ENCODE peak calls at places on chromosomes 1 and 21, in six cellular contexts. One of them, this sample, is unnamed.

GRCh38 chr1:228149341-228150020 is at the start of gene GJC2:
- DNase-seq in astrocyte of the cerebellum: no peak
- DNase-seq in cardiac fibroblast: peak; percentile 26
- DNase-seq in BE2C: peak; percentile 61
- DNase-seq in left lung: peak; percentile 65
- DNase-seq in CD8-positive, alpha-beta T cell: no peak
- DNase-seq in this sample: no peak

GRCh38 chr1:1046243-1046642 is 26.3 kb downstream of the AGRN start:
- DNase-seq in astrocyte of the cerebellum: no peak
- DNase-seq in cardiac fibroblast: no peak
- DNase-seq in BE2C: no peak
- DNase-seq in left lung: no peak
- DNase-seq in CD8-positive, alpha-beta T cell: no peak
- DNase-seq in this sample: no peak

GRCh38 chr1:216690593-216690992 is 32.6 kb downstream of the ESRRG start:
- DNase-seq in astrocyte of the cerebellum: no peak
- DNase-seq in cardiac fibroblast: no peak
- DNase-seq in BE2C: no peak
- DNase-seq in left lung: no peak
- DNase-seq in CD8-positive, alpha-beta T cell: no peak
- DNase-seq in this sample: no peak

GRCh38 chr1:246428542-246429308 is 78.4 kb downstream of the SMYD3 start:
- DNase-seq in astrocyte of the cerebellum: peak; percentile 78
- DNase-seq in cardiac fibroblast: peak; percentile 90
- DNase-seq in BE2C: no peak
- DNase-seq in left lung: no peak
- DNase-seq in CD8-positive, alpha-beta T cell: no peak
- DNase-seq in this sample: no peak

GRCh38 chr21:45499970-45500575 is 42.2 kb downstream of the SLC19A1 start:
- DNase-seq in astrocyte of the cerebellum: no peak
- DNase-seq in cardiac fibroblast: no peak
- DNase-seq in BE2C: no peak
- DNase-seq in left lung: peak; percentile 46
- DNase-seq in CD8-positive, alpha-beta T cell: no peak
- DNase-seq in this sample: no peak

GRCh38 chr1:174769961-174770549 is 229.7 kb upstream of the CACYBP start:
- DNase-seq in astrocyte of the cerebellum: peak; percentile 51
- DNase-seq in cardiac fibroblast: peak; percentile 76
- DNase-seq in BE2C: peak; percentile 23
- DNase-seq in left lung: no peak
- DNase-seq in CD8-positive, alpha-beta T cell: no peak
- DNase-seq in this sample: peak; percentile 21

GRCh38 chr1:221435510-221435909 is 306.4 kb downstream of the DUSP10 start:
- DNase-seq in astrocyte of the cerebellum: no peak
- DNase-seq in cardiac fibroblast: peak; percentile 81
- DNase-seq in BE2C: no peak
- DNase-seq in left lung: no peak
- DNase-seq in CD8-positive, alpha-beta T cell: no peak
- DNase-seq in this sample: no peak

GRCh38 chr1:2412773-2413494 is 570 bp upstream of the PEX10 start:
- DNase-seq in astrocyte of the cerebellum: no peak
- DNase-seq in cardiac fibroblast: no peak
- DNase-seq in BE2C: no peak
- DNase-seq in left lung: no peak
- DNase-seq in CD8-positive, alpha-beta T cell: no peak
- DNase-seq in this sample: no peak

GRCh38 chr21:45362077-45362747 is 42.8 kb upstream of the COL18A1 start:
- DNase-seq in astrocyte of the cerebellum: no peak
- DNase-seq in cardiac fibroblast: no peak
- DNase-seq in BE2C: no peak
- DNase-seq in left lung: peak; percentile 51
- DNase-seq in CD8-positive, alpha-beta T cell: no peak
- DNase-seq in this sample: no peak

GRCh38 chr1:211183924-211184323 is 50.0 kb upstream of the KCNH1 start:
- DNase-seq in astrocyte of the cerebellum: no peak
- DNase-seq in cardiac fibroblast: peak; percentile 6
- DNase-seq in BE2C: no peak
- DNase-seq in left lung: no peak
- DNase-seq in CD8-positive, alpha-beta T cell: no peak
- DNase-seq in this sample: peak; percentile 26

GRCh38 chr21:44399955-44400790 is 46.8 kb downstream of the TRPM2 start:
- DNase-seq in astrocyte of the cerebellum: no peak
- DNase-seq in cardiac fibroblast: no peak
- DNase-seq in BE2C: no peak
- DNase-seq in left lung: peak; percentile 52
- DNase-seq in CD8-positive, alpha-beta T cell: no peak
- DNase-seq in this sample: no peak

GRCh38 chr21:10616535-10616934 is 95.2 kb downstream of the TPTE start:
- DNase-seq in astrocyte of the cerebellum: no peak
- DNase-seq in cardiac fibroblast: no peak
- DNase-seq in BE2C: no peak
- DNase-seq in left lung: peak; percentile 80
- DNase-seq in CD8-positive, alpha-beta T cell: no peak
- DNase-seq in this sample: no peak

GRCh38 chr1:160058087-160058486 is 11.9 kb downstream of the KCNJ10 start:
- DNase-seq in astrocyte of the cerebellum: no peak
- DNase-seq in cardiac fibroblast: peak; percentile 15
- DNase-seq in BE2C: no peak
- DNase-seq in left lung: no peak
- DNase-seq in CD8-positive, alpha-beta T cell: no peak
- DNase-seq in this sample: no peak

GRCh38 chr1:63450416-63450815 is 72.6 kb downstream of the ITGB3BP start:
- DNase-seq in astrocyte of the cerebellum: no peak
- DNase-seq in cardiac fibroblast: no peak
- DNase-seq in BE2C: no peak
- DNase-seq in left lung: no peak
- DNase-seq in CD8-positive, alpha-beta T cell: no peak
- DNase-seq in this sample: no peak

GRCh38 chr1:86616871-86617270 is 70.0 kb downstream of the CLCA4 start:
- DNase-seq in astrocyte of the cerebellum: no peak
- DNase-seq in cardiac fibroblast: no peak
- DNase-seq in BE2C: no peak
- DNase-seq in left lung: no peak
- DNase-seq in CD8-positive, alpha-beta T cell: no peak
- DNase-seq in this sample: no peak

GRCh38 chr1:19325958-19326747 is 14.0 kb downstream of the SLC66A1 start:
- DNase-seq in astrocyte of the cerebellum: no peak
- DNase-seq in cardiac fibroblast: no peak
- DNase-seq in BE2C: no peak
- DNase-seq in left lung: no peak
- DNase-seq in CD8-positive, alpha-beta T cell: no peak
- DNase-seq in this sample: no peak

GRCh38 chr1:233326995-233327937 is at the start of gene MAP3K21:
- DNase-seq in astrocyte of the cerebellum: no peak
- DNase-seq in cardiac fibroblast: no peak
- DNase-seq in BE2C: peak; percentile 65
- DNase-seq in left lung: peak; percentile 97
- DNase-seq in CD8-positive, alpha-beta T cell: peak; percentile 70
- DNase-seq in this sample: no peak

GRCh38 chr1:8077602-8078001 is 51.5 kb upstream of the ERRFI1 start:
- DNase-seq in astrocyte of the cerebellum: no peak
- DNase-seq in cardiac fibroblast: no peak
- DNase-seq in BE2C: no peak
- DNase-seq in left lung: no peak
- DNase-seq in CD8-positive, alpha-beta T cell: no peak
- DNase-seq in this sample: no peak

GRCh38 chr1:196970182-196970581 is 7.2 kb upstream of the CFHR5 start:
- DNase-seq in astrocyte of the cerebellum: no peak
- DNase-seq in cardiac fibroblast: no peak
- DNase-seq in BE2C: no peak
- DNase-seq in left lung: no peak
- DNase-seq in CD8-positive, alpha-beta T cell: no peak
- DNase-seq in this sample: no peak

GRCh38 chr1:4652631-4653327 is 1.6 kb upstream of the AJAP1 start:
- DNase-seq in astrocyte of the cerebellum: no peak
- DNase-seq in cardiac fibroblast: peak; percentile 38
- DNase-seq in BE2C: peak; percentile 42
- DNase-seq in left lung: peak; percentile 89
- DNase-seq in CD8-positive, alpha-beta T cell: peak; percentile 22
- DNase-seq in this sample: no peak

GRCh38 chr1:100703052-100703451 is 16.5 kb upstream of the VCAM1 start:
- DNase-seq in astrocyte of the cerebellum: peak; percentile 42
- DNase-seq in cardiac fibroblast: no peak
- DNase-seq in BE2C: no peak
- DNase-seq in left lung: no peak
- DNase-seq in CD8-positive, alpha-beta T cell: no peak
- DNase-seq in this sample: no peak

GRCh38 chr21:26085100-26085499 is 85.5 kb downstream of the APP start:
- DNase-seq in astrocyte of the cerebellum: no peak
- DNase-seq in cardiac fibroblast: no peak
- DNase-seq in BE2C: no peak
- DNase-seq in left lung: no peak
- DNase-seq in CD8-positive, alpha-beta T cell: no peak
- DNase-seq in this sample: no peak

GRCh38 chr1:52306227-52307006 is 59.6 kb downstream of the CC2D1B start:
- DNase-seq in astrocyte of the cerebellum: no peak
- DNase-seq in cardiac fibroblast: no peak
- DNase-seq in BE2C: no peak
- DNase-seq in left lung: no peak
- DNase-seq in CD8-positive, alpha-beta T cell: no peak
- DNase-seq in this sample: no peak

GRCh38 chr1:223645903-223646302 is 19.6 kb downstream of the CAPN8 start:
- DNase-seq in astrocyte of the cerebellum: no peak
- DNase-seq in cardiac fibroblast: no peak
- DNase-seq in BE2C: no peak
- DNase-seq in left lung: no peak
- DNase-seq in CD8-positive, alpha-beta T cell: no peak
- DNase-seq in this sample: no peak

GRCh38 chr21:35273331-35273730 is 224.2 kb upstream of the RUNX1 start:
- DNase-seq in astrocyte of the cerebellum: no peak
- DNase-seq in cardiac fibroblast: no peak
- DNase-seq in BE2C: no peak
- DNase-seq in left lung: no peak
- DNase-seq in CD8-positive, alpha-beta T cell: no peak
- DNase-seq in this sample: no peak

GRCh38 chr1:197285526-197286217 is 17.6 kb downstream of the CRB1 start:
- DNase-seq in astrocyte of the cerebellum: no peak
- DNase-seq in cardiac fibroblast: no peak
- DNase-seq in BE2C: no peak
- DNase-seq in left lung: no peak
- DNase-seq in CD8-positive, alpha-beta T cell: no peak
- DNase-seq in this sample: no peak

GRCh38 chr1:53681647-53682368 is 57.2 kb downstream of the GLIS1 start:
- DNase-seq in astrocyte of the cerebellum: no peak
- DNase-seq in cardiac fibroblast: peak; percentile 38
- DNase-seq in BE2C: peak; percentile 52
- DNase-seq in left lung: no peak
- DNase-seq in CD8-positive, alpha-beta T cell: peak; percentile 5
- DNase-seq in this sample: no peak

GRCh38 chr1:228362884-228363450 is 43.7 kb downstream of the TRIM11 start:
- DNase-seq in astrocyte of the cerebellum: no peak
- DNase-seq in cardiac fibroblast: no peak
- DNase-seq in BE2C: no peak
- DNase-seq in left lung: no peak
- DNase-seq in CD8-positive, alpha-beta T cell: no peak
- DNase-seq in this sample: no peak

GRCh38 chr1:19864304-19865160 is 17.7 kb upstream of the OTUD3 start:
- DNase-seq in astrocyte of the cerebellum: no peak
- DNase-seq in cardiac fibroblast: no peak
- DNase-seq in BE2C: no peak
- DNase-seq in left lung: no peak
- DNase-seq in CD8-positive, alpha-beta T cell: no peak
- DNase-seq in this sample: no peak

GRCh38 chr1:3052501-3052900 is 16.5 kb upstream of the PRDM16 start:
- DNase-seq in astrocyte of the cerebellum: no peak
- DNase-seq in cardiac fibroblast: no peak
- DNase-seq in BE2C: no peak
- DNase-seq in left lung: peak; percentile 45
- DNase-seq in CD8-positive, alpha-beta T cell: no peak
- DNase-seq in this sample: no peak

GRCh38 chr1:92961896-92962752 is 862 bp upstream of the DIPK1A start:
- DNase-seq in astrocyte of the cerebellum: peak; percentile 32
- DNase-seq in cardiac fibroblast: peak; percentile 91
- DNase-seq in BE2C: no peak
- DNase-seq in left lung: no peak
- DNase-seq in CD8-positive, alpha-beta T cell: peak; percentile 39
- DNase-seq in this sample: no peak

GRCh38 chr1:99969729-99970591 is at the start of gene SLC35A3:
- DNase-seq in astrocyte of the cerebellum: no peak
- DNase-seq in cardiac fibroblast: peak; percentile 75
- DNase-seq in BE2C: peak; percentile 87
- DNase-seq in left lung: peak; percentile 96
- DNase-seq in CD8-positive, alpha-beta T cell: peak; percentile 56
- DNase-seq in this sample: no peak

GRCh38 chr21:31872452-31873274 is at the start of gene HUNK:
- DNase-seq in astrocyte of the cerebellum: no peak
- DNase-seq in cardiac fibroblast: peak; percentile 12
- DNase-seq in BE2C: peak; percentile 61
- DNase-seq in left lung: peak; percentile 81
- DNase-seq in CD8-positive, alpha-beta T cell: no peak
- DNase-seq in this sample: no peak
- TF ChIP-seq CTCF in astrocyte of the cerebellum: peak; percentile 12
- TF ChIP-seq CTCF in cardiac fibroblast: no peak
- TF ChIP-seq CTCF in BE2C: no peak
- TF ChIP-seq CTCF in left lung: no peak
- TF ChIP-seq CTCF in CD8-positive, alpha-beta T cell: no peak
- TF ChIP-seq CTCF in this sample: no peak

GRCh38 chr1:17877316-17877715 is 122.2 kb downstream of the ACTL8 start:
- DNase-seq in astrocyte of the cerebellum: no peak
- DNase-seq in cardiac fibroblast: no peak
- DNase-seq in BE2C: no peak
- DNase-seq in left lung: no peak
- DNase-seq in CD8-positive, alpha-beta T cell: no peak
- DNase-seq in this sample: no peak
- H3K4me3 ChIP-seq in astrocyte of the cerebellum: no peak overlapping the region
- H3K4me3 ChIP-seq in cardiac fibroblast: no peak overlapping the region
- H3K4me3 ChIP-seq in BE2C: no peak overlapping the region
- H3K4me3 ChIP-seq in left lung: no peak overlapping the region
- H3K4me3 ChIP-seq in CD8-positive, alpha-beta T cell: no peak overlapping the region
- H3K4me3 ChIP-seq in this sample: no peak overlapping the region

GRCh38 chr1:31182352-31182751 is 57.3 kb downstream of the NKAIN1 start:
- DNase-seq in astrocyte of the cerebellum: peak; percentile 62
- DNase-seq in cardiac fibroblast: peak; percentile 98
- DNase-seq in BE2C: peak; percentile 69
- DNase-seq in left lung: peak; percentile 82
- DNase-seq in CD8-positive, alpha-beta T cell: peak; percentile 9
- DNase-seq in this sample: peak; percentile 79
- TF ChIP-seq CTCF in astrocyte of the cerebellum: peak; percentile 26
- TF ChIP-seq CTCF in cardiac fibroblast: peak; percentile 62
- TF ChIP-seq CTCF in BE2C: peak; percentile 57
- TF ChIP-seq CTCF in left lung: no peak
- TF ChIP-seq CTCF in CD8-positive, alpha-beta T cell: no peak
- TF ChIP-seq CTCF in this sample: peak; percentile 54

DNA sequence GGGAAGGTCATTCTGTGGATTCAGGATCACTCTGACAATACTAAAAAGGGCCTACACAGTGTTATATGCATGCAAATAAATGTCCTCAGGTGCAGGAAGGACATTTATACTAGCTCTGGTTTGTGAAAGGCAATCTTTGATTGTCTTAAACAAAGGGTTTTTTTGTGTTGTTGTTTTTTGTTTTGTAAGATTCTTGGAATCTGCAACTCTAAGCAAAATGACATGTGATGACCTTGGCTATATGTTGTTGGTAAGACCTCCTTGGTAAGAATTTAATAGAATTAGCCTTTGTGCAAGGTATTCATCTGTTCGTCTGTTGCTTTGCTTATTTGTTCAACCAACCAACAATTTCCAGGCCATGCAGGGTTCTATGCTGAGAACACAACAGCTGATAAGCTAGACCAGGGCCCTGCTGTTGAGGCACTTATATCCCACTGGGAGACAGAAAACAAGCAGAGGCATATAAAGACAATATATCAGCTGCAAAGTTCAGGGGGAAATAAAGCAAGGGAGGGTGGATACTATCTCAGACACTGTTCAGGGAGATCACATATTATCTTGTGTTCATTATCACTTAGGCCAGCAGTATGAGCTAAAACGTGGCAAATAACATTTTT is 60.3 kb downstream of the FH start:
- DNase-seq in astrocyte of the cerebellum: no peak
- DNase-seq in cardiac fibroblast: no peak
- DNase-seq in BE2C: no peak
- DNase-seq in left lung: no peak
- DNase-seq in CD8-positive, alpha-beta T cell: no peak
- DNase-seq in this sample: no peak
- H3K4me3 ChIP-seq in astrocyte of the cerebellum: no peak overlapping the region
- H3K4me3 ChIP-seq in cardiac fibroblast: no peak overlapping the region
- H3K4me3 ChIP-seq in BE2C: no peak overlapping the region
- H3K4me3 ChIP-seq in left lung: no peak overlapping the region
- H3K4me3 ChIP-seq in CD8-positive, alpha-beta T cell: no peak overlapping the region
- H3K4me3 ChIP-seq in this sample: no peak overlapping the region